ENCODE peak calls at places on chromosomes 2 and 18, in six cellular contexts. One of them, this sample, is unnamed.

GRCh38 chr2:67015681-67016080 is 381.5 kb upstream of the ETAA1 start:
- DNase-seq in OCI-LY7: no peak
- DNase-seq in CD8-positive, alpha-beta T cell: no peak
- DNase-seq in GM12878: no peak
- DNase-seq in psoas muscle: no peak
- DNase-seq in effector memory CD4-positive, alpha-beta T cell: no peak
- DNase-seq in this sample: no peak

GRCh38 chr2:123769001-123769400 is 256.1 kb upstream of the CNTNAP5 start:
- DNase-seq in GM12878: no peak
- DNase-seq in psoas muscle: no peak
- DNase-seq in OCI-LY7: no peak
- DNase-seq in effector memory CD4-positive, alpha-beta T cell: no peak
- DNase-seq in CD8-positive, alpha-beta T cell: no peak
- DNase-seq in this sample: no peak

GRCh38 chr2:121648611-121649401 is 456 bp downstream of the CLASP1 start:
- DNase-seq in psoas muscle: peak; percentile 82
- DNase-seq in OCI-LY7: peak; percentile 54
- DNase-seq in effector memory CD4-positive, alpha-beta T cell: peak; percentile 18
- DNase-seq in CD8-positive, alpha-beta T cell: peak; percentile 16
- DNase-seq in GM12878: no peak
- DNase-seq in this sample: peak; percentile 84

GRCh38 chr2:42089340-42089925 is 41.6 kb downstream of the PKDCC start:
- DNase-seq in GM12878: no peak
- DNase-seq in psoas muscle: peak; percentile 82
- DNase-seq in CD8-positive, alpha-beta T cell: peak; percentile 26
- DNase-seq in OCI-LY7: peak; percentile 71
- DNase-seq in effector memory CD4-positive, alpha-beta T cell: peak; percentile 69
- DNase-seq in this sample: peak; percentile 76

GRCh38 chr2:174053285-174053684 is 88.1 kb upstream of the SP3 start:
- DNase-seq in effector memory CD4-positive, alpha-beta T cell: no peak
- DNase-seq in psoas muscle: no peak
- DNase-seq in GM12878: no peak
- DNase-seq in OCI-LY7: no peak
- DNase-seq in CD8-positive, alpha-beta T cell: no peak
- DNase-seq in this sample: no peak

GRCh38 chr2:241963223-241963622 is 93.7 kb downstream of the RTP5 start:
- DNase-seq in psoas muscle: no peak
- DNase-seq in effector memory CD4-positive, alpha-beta T cell: no peak
- DNase-seq in GM12878: no peak
- DNase-seq in CD8-positive, alpha-beta T cell: no peak
- DNase-seq in OCI-LY7: peak; percentile 27
- DNase-seq in this sample: no peak

GRCh38 chr2:6877402-6878305 is at the start of gene RSAD2:
- DNase-seq in psoas muscle: no peak
- DNase-seq in OCI-LY7: no peak
- DNase-seq in effector memory CD4-positive, alpha-beta T cell: peak; percentile 3
- DNase-seq in GM12878: peak; percentile 15
- DNase-seq in CD8-positive, alpha-beta T cell: no peak
- DNase-seq in this sample: no peak

GRCh38 chr2:44429034-44429433 is 67.3 kb downstream of the CAMKMT start:
- DNase-seq in CD8-positive, alpha-beta T cell: no peak
- DNase-seq in effector memory CD4-positive, alpha-beta T cell: no peak
- DNase-seq in psoas muscle: no peak
- DNase-seq in GM12878: no peak
- DNase-seq in OCI-LY7: no peak
- DNase-seq in this sample: no peak

GRCh38 chr2:98795535-98795902 is 64.6 kb upstream of the MGAT4A start:
- DNase-seq in GM12878: no peak
- DNase-seq in CD8-positive, alpha-beta T cell: no peak
- DNase-seq in effector memory CD4-positive, alpha-beta T cell: no peak
- DNase-seq in OCI-LY7: no peak
- DNase-seq in psoas muscle: no peak
- DNase-seq in this sample: no peak

GRCh38 chr2:189024861-189025618 is 50.9 kb downstream of the COL3A1 start:
- DNase-seq in OCI-LY7: peak; percentile 1
- DNase-seq in GM12878: no peak
- DNase-seq in psoas muscle: no peak
- DNase-seq in effector memory CD4-positive, alpha-beta T cell: no peak
- DNase-seq in CD8-positive, alpha-beta T cell: no peak
- DNase-seq in this sample: no peak

GRCh38 chr2:238847841-238848565 is at the start of gene TWIST2:
- DNase-seq in OCI-LY7: no peak
- DNase-seq in effector memory CD4-positive, alpha-beta T cell: no peak
- DNase-seq in psoas muscle: peak; percentile 87
- DNase-seq in GM12878: no peak
- DNase-seq in CD8-positive, alpha-beta T cell: no peak
- DNase-seq in this sample: peak; percentile 91

GRCh38 chr18:73340135-73340934 is 472.5 kb upstream of the NETO1 start:
- DNase-seq in OCI-LY7: no peak
- DNase-seq in psoas muscle: no peak
- DNase-seq in CD8-positive, alpha-beta T cell: no peak
- DNase-seq in GM12878: peak; percentile 3
- DNase-seq in effector memory CD4-positive, alpha-beta T cell: no peak
- DNase-seq in this sample: no peak

GRCh38 chr18:23369231-23369630 is 83.9 kb upstream of the RIOK3 start:
- DNase-seq in OCI-LY7: no peak
- DNase-seq in psoas muscle: no peak
- DNase-seq in effector memory CD4-positive, alpha-beta T cell: no peak
- DNase-seq in CD8-positive, alpha-beta T cell: no peak
- DNase-seq in GM12878: no peak
- DNase-seq in this sample: no peak

GRCh38 chr2:20551231-20551944 is 99.5 kb downstream of the HS1BP3 start:
- DNase-seq in effector memory CD4-positive, alpha-beta T cell: no peak
- DNase-seq in GM12878: no peak
- DNase-seq in psoas muscle: peak; percentile 86
- DNase-seq in CD8-positive, alpha-beta T cell: no peak
- DNase-seq in OCI-LY7: no peak
- DNase-seq in this sample: peak; percentile 49

GRCh38 chr2:8258406-8258805 is 423.4 kb upstream of the ID2 start:
- DNase-seq in CD8-positive, alpha-beta T cell: no peak
- DNase-seq in GM12878: no peak
- DNase-seq in effector memory CD4-positive, alpha-beta T cell: no peak
- DNase-seq in psoas muscle: no peak
- DNase-seq in OCI-LY7: no peak
- DNase-seq in this sample: no peak

GRCh38 chr2:27147935-27148334 is 869 bp upstream of the TCF23 start:
- DNase-seq in GM12878: no peak
- DNase-seq in effector memory CD4-positive, alpha-beta T cell: no peak
- DNase-seq in psoas muscle: no peak
- DNase-seq in OCI-LY7: no peak
- DNase-seq in CD8-positive, alpha-beta T cell: no peak
- DNase-seq in this sample: no peak

GRCh38 chr18:10036479-10036878 is 122.7 kb downstream of the VAPA start:
- DNase-seq in effector memory CD4-positive, alpha-beta T cell: no peak
- DNase-seq in psoas muscle: no peak
- DNase-seq in GM12878: no peak
- DNase-seq in OCI-LY7: no peak
- DNase-seq in CD8-positive, alpha-beta T cell: no peak
- DNase-seq in this sample: no peak

GRCh38 chr2:8202139-8202538 is 479.7 kb upstream of the ID2 start:
- DNase-seq in OCI-LY7: peak; percentile 50
- DNase-seq in CD8-positive, alpha-beta T cell: no peak
- DNase-seq in psoas muscle: no peak
- DNase-seq in effector memory CD4-positive, alpha-beta T cell: no peak
- DNase-seq in GM12878: peak; percentile 71
- DNase-seq in this sample: no peak

GRCh38 chr2:49801898-49802297 is 647.6 kb upstream of the FSHR start:
- DNase-seq in psoas muscle: no peak
- DNase-seq in effector memory CD4-positive, alpha-beta T cell: no peak
- DNase-seq in GM12878: no peak
- DNase-seq in OCI-LY7: no peak
- DNase-seq in CD8-positive, alpha-beta T cell: no peak
- DNase-seq in this sample: no peak

GRCh38 chr2:12762976-12763375 is 46.2 kb downstream of the TRIB2 start:
- DNase-seq in OCI-LY7: no peak
- DNase-seq in effector memory CD4-positive, alpha-beta T cell: no peak
- DNase-seq in psoas muscle: no peak
- DNase-seq in CD8-positive, alpha-beta T cell: no peak
- DNase-seq in GM12878: no peak
- DNase-seq in this sample: no peak

GRCh38 chr2:8462280-8462679 is 219.6 kb upstream of the ID2 start:
- DNase-seq in OCI-LY7: peak; percentile 43
- DNase-seq in GM12878: no peak
- DNase-seq in effector memory CD4-positive, alpha-beta T cell: no peak
- DNase-seq in psoas muscle: no peak
- DNase-seq in CD8-positive, alpha-beta T cell: no peak
- DNase-seq in this sample: no peak

GRCh38 chr2:11239718-11240462 is 84.6 kb downstream of the SLC66A3 start:
- DNase-seq in CD8-positive, alpha-beta T cell: no peak
- DNase-seq in psoas muscle: no peak
- DNase-seq in GM12878: no peak
- DNase-seq in effector memory CD4-positive, alpha-beta T cell: no peak
- DNase-seq in OCI-LY7: no peak
- DNase-seq in this sample: no peak

GRCh38 chr2:63301481-63301880 is 250.9 kb downstream of the OTX1 start:
- DNase-seq in CD8-positive, alpha-beta T cell: no peak
- DNase-seq in GM12878: no peak
- DNase-seq in effector memory CD4-positive, alpha-beta T cell: no peak
- DNase-seq in psoas muscle: no peak
- DNase-seq in OCI-LY7: peak; percentile 23
- DNase-seq in this sample: no peak

GRCh38 chr2:102657770-102658169 is 38.4 kb downstream of the SLC9A2 start:
- DNase-seq in psoas muscle: no peak
- DNase-seq in GM12878: no peak
- DNase-seq in OCI-LY7: no peak
- DNase-seq in CD8-positive, alpha-beta T cell: no peak
- DNase-seq in effector memory CD4-positive, alpha-beta T cell: no peak
- DNase-seq in this sample: no peak

GRCh38 chr18:77106331-77106730 is 26.3 kb downstream of the MBP start:
- DNase-seq in OCI-LY7: no peak
- DNase-seq in CD8-positive, alpha-beta T cell: peak; percentile 66
- DNase-seq in effector memory CD4-positive, alpha-beta T cell: peak; percentile 69
- DNase-seq in psoas muscle: peak; percentile 48
- DNase-seq in GM12878: no peak
- DNase-seq in this sample: no peak

GRCh38 chr2:10467401-10467800 is 19.3 kb upstream of the ODC1 start:
- DNase-seq in GM12878: no peak
- DNase-seq in effector memory CD4-positive, alpha-beta T cell: no peak
- DNase-seq in psoas muscle: no peak
- DNase-seq in CD8-positive, alpha-beta T cell: no peak
- DNase-seq in OCI-LY7: no peak
- DNase-seq in this sample: peak; percentile 61

GRCh38 chr2:105391058-105391627 is 7.7 kb downstream of the FHL2 start:
- DNase-seq in CD8-positive, alpha-beta T cell: no peak
- DNase-seq in GM12878: no peak
- DNase-seq in psoas muscle: no peak
- DNase-seq in OCI-LY7: no peak
- DNase-seq in effector memory CD4-positive, alpha-beta T cell: no peak
- DNase-seq in this sample: no peak

GRCh38 chr18:49639643-49640361 is 77.9 kb downstream of the LIPG start:
- DNase-seq in OCI-LY7: no peak
- DNase-seq in effector memory CD4-positive, alpha-beta T cell: no peak
- DNase-seq in CD8-positive, alpha-beta T cell: no peak
- DNase-seq in psoas muscle: peak; percentile 58
- DNase-seq in GM12878: no peak
- DNase-seq in this sample: no peak

DNA sequence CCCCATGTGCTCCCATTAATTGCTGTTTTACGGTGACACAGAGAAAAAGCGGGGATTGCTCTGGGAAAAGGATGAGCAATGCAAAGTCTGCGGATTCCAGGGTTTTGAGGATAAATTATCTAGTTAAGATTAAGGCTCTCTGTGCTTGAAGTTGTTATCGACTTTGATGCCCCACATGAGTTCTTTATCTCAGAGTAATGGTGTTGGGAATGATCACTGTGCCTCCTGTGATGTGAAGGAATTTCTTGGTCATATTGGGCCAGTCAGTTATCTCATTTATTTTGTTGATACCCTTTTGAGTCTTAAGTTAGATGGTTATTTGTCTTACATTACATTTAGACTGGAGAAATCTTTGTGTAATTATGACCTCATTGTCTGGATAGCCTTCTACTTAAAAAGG is 184.6 kb upstream of the MEX3C start:
- DNase-seq in effector memory CD4-positive, alpha-beta T cell: no peak
- DNase-seq in CD8-positive, alpha-beta T cell: no peak
- DNase-seq in psoas muscle: no peak
- DNase-seq in OCI-LY7: no peak
- DNase-seq in GM12878: no peak
- DNase-seq in this sample: no peak
- H3K4me3 ChIP-seq in effector memory CD4-positive, alpha-beta T cell: no peak overlapping the region
- H3K4me3 ChIP-seq in CD8-positive, alpha-beta T cell: no peak overlapping the region
- H3K4me3 ChIP-seq in psoas muscle: no peak overlapping the region
- H3K4me3 ChIP-seq in OCI-LY7: no peak overlapping the region
- H3K4me3 ChIP-seq in GM12878: no peak overlapping the region
- H3K4me3 ChIP-seq in this sample: no peak overlapping the region

GRCh38 chr2:88602022-88602421 is 25.2 kb downstream of the EIF2AK3 start:
- DNase-seq in GM12878: no peak
- DNase-seq in CD8-positive, alpha-beta T cell: no peak
- DNase-seq in psoas muscle: no peak
- DNase-seq in effector memory CD4-positive, alpha-beta T cell: no peak
- DNase-seq in OCI-LY7: no peak
- DNase-seq in this sample: no peak

GRCh38 chr2:88608184-88608583 is 19.1 kb downstream of the EIF2AK3 start:
- DNase-seq in CD8-positive, alpha-beta T cell: no peak
- DNase-seq in psoas muscle: no peak
- DNase-seq in GM12878: no peak
- DNase-seq in effector memory CD4-positive, alpha-beta T cell: no peak
- DNase-seq in OCI-LY7: peak; percentile 58
- DNase-seq in this sample: no peak

GRCh38 chr2:88607416-88607815 is 19.8 kb downstream of the EIF2AK3 start:
- DNase-seq in psoas muscle: no peak
- DNase-seq in CD8-positive, alpha-beta T cell: no peak
- DNase-seq in effector memory CD4-positive, alpha-beta T cell: no peak
- DNase-seq in OCI-LY7: no peak
- DNase-seq in GM12878: no peak
- DNase-seq in this sample: no peak

GRCh38 chr2:88603146-88603545 is 24.1 kb downstream of the EIF2AK3 start:
- DNase-seq in OCI-LY7: no peak
- DNase-seq in psoas muscle: no peak
- DNase-seq in CD8-positive, alpha-beta T cell: no peak
- DNase-seq in GM12878: no peak
- DNase-seq in effector memory CD4-positive, alpha-beta T cell: no peak
- DNase-seq in this sample: no peak

GRCh38 chr2:88606371-88607030 is 20.8 kb downstream of the EIF2AK3 start:
- DNase-seq in OCI-LY7: peak; percentile 92
- DNase-seq in CD8-positive, alpha-beta T cell: no peak
- DNase-seq in psoas muscle: no peak
- DNase-seq in GM12878: peak; percentile 68
- DNase-seq in effector memory CD4-positive, alpha-beta T cell: no peak
- DNase-seq in this sample: no peak
- H3K4me1 ChIP-seq in OCI-LY7: peaks cover 99% of the 10 kb centered on the region
- H3K4me1 ChIP-seq in CD8-positive, alpha-beta T cell: no peaks in the 10 kb centered on the region
- H3K4me1 ChIP-seq in psoas muscle: peaks cover 13% of the 10 kb centered on the region
- H3K4me1 ChIP-seq in GM12878: peaks cover 51% of the 10 kb centered on the region
- H3K4me1 ChIP-seq in effector memory CD4-positive, alpha-beta T cell: no peaks in the 10 kb centered on the region
- H3K4me1 ChIP-seq in this sample: peaks cover 2% of the 10 kb centered on the region

GRCh38 chr2:54419855-54420550 is 36.1 kb upstream of the SPTBN1 start:
- DNase-seq in CD8-positive, alpha-beta T cell: no peak
- DNase-seq in GM12878: no peak
- DNase-seq in effector memory CD4-positive, alpha-beta T cell: no peak
- DNase-seq in OCI-LY7: no peak
- DNase-seq in psoas muscle: no peak
- DNase-seq in this sample: no peak
- H3K27ac ChIP-seq in CD8-positive, alpha-beta T cell: no peak overlapping the region
- H3K27ac ChIP-seq in GM12878: no peak overlapping the region
- H3K27ac ChIP-seq in effector memory CD4-positive, alpha-beta T cell: no peak overlapping the region
- H3K27ac ChIP-seq in OCI-LY7: no peak overlapping the region
- H3K27ac ChIP-seq in psoas muscle: peak overlapping the region; percentile 50
- H3K27ac ChIP-seq in this sample: no peak overlapping the region

GRCh38 chr2:224449212-224450147 is 47.6 kb upstream of the FAM124B start:
- DNase-seq in OCI-LY7: peak; percentile 47
- DNase-seq in CD8-positive, alpha-beta T cell: no peak
- DNase-seq in psoas muscle: no peak
- DNase-seq in GM12878: no peak
- DNase-seq in effector memory CD4-positive, alpha-beta T cell: no peak
- DNase-seq in this sample: no peak
- H3K4me3 ChIP-seq in OCI-LY7: no peak overlapping the region
- H3K4me3 ChIP-seq in CD8-positive, alpha-beta T cell: no peak overlapping the region
- H3K4me3 ChIP-seq in psoas muscle: no peak overlapping the region
- H3K4me3 ChIP-seq in GM12878: no peak overlapping the region
- H3K4me3 ChIP-seq in effector memory CD4-positive, alpha-beta T cell: no peak overlapping the region
- H3K4me3 ChIP-seq in this sample: no peak overlapping the region

This sample was measured in aorta.